ENCODE peak calls at places on chromosomes 12 and 14, in six cellular contexts. Y is AG10803, O is retinal pigment epithelial cell, N is left ventricle myocardium inferior, T is IMR-90, M is astrocyte of the spinal cord. J is an unnamed sample.

GRCh38 chr12:124898200-124898950 is 16.1 kb downstream of the UBC start:
- DNase-seq in Y (no peak), M (no peak), T (no peak), O (no peak), N (no peak), J (no peak)

GRCh38 chr14:26286806-26287205 is 311.0 kb downstream of the NOVA1 start:
- DNase-seq in N (no peak), Y (peak; percentile 10), M (no peak), O (no peak), T (peak; percentile 38), J (peak; percentile 14)

GRCh38 chr12:1350934-1351240 is 243.5 kb downstream of the FBXL14 start:
- DNase-seq in O (no peak), M (no peak), T (no peak), Y (no peak), N (no peak), J (no peak)

GRCh38 chr12:101962486-101962885 is 85.1 kb downstream of the DRAM1 start:
- DNase-seq in N (no peak), Y (peak; percentile 28), T (peak; percentile 64), O (no peak), M (no peak), J (peak; percentile 50)

GRCh38 chr12:57093412-57094193 is 4.7 kb downstream of the NAB2 start:
- DNase-seq in Y (peak; percentile 81), T (peak; percentile 90), M (peak; percentile 81), O (no peak), N (peak; percentile 75), J (peak; percentile 82)

GRCh38 chr14:102034301-102034700 is 52.5 kb downstream of the HSP90AA1 start:
- DNase-seq in M (no peak), T (no peak), N (no peak), Y (no peak), O (no peak), J (no peak)

GRCh38 chr14:51614707-51615106 is 37.0 kb upstream of the FRMD6 start:
- DNase-seq in M (peak; percentile 54), Y (peak; percentile 72), O (peak; percentile 60), T (peak; percentile 55), N (no peak), J (no peak)

GRCh38 chr12:12441051-12441807 is 84.4 kb downstream of the BORCS5 start:
- DNase-seq in O (no peak), T (no peak), N (no peak), Y (no peak), M (no peak), J (no peak)

GRCh38 chr12:116601524-116601923 is 42.3 kb downstream of the MAP1LC3B2 start:
- DNase-seq in N (no peak), O (no peak), M (no peak), T (peak; percentile 46), Y (peak; percentile 30), J (peak; percentile 18)

GRCh38 chr14:43754838-43755237 is 752.2 kb downstream of the FSCB start:
- DNase-seq in Y (no peak), O (no peak), N (no peak), M (no peak), T (no peak), J (no peak)
- H3K4me3 ChIP-seq in Y (no peak overlapping the region), O (no peak overlapping the region), N (no peak overlapping the region), M (no peak overlapping the region), T (no peak overlapping the region), J (no peak overlapping the region)

DNA sequence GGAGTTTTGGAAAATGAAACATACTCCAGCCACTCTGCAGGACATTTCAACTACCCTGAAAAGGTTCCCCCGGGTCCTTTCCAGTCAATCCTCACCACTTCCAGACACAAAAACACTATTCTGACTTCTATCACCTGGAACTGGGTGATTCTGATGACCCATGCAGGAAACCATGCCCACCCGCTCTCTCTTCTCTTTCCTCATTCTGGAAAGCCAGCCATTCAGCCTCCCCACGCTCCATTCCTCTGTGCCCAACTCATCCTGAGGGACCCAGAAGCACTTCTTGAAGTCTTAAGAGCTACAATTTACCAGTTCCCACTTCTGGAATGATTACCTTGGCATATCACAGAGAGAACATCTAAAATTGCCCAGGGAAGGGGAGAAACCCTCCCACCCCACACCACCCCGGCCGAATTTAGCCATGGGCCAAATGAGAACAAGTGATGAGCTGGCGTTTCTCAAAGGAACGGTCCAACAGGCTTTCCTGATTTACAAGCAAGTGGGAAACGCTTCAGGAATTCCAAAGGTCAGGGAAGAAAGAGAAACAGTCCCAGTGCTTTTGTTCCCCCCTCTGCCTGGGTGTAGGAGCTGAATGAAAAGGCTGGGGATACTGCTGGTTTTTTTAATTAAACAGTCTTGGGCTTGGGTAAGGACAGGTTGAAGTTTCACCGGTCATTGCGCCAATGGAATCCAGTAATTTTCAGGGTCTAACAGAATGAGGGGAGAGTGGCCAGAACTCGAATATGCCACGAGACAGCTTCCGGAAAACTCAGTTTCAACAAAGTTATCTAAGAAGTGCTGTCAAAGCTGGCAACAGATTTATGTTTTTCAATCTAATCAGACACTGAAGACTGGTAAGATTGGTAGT is 2.9 kb downstream of the CCDC88C start:
- DNase-seq in O (no peak), M (no peak), Y (no peak), N (no peak), T (no peak), J (no peak)
- H3K4me3 ChIP-seq in O (no peak overlapping the region), M (no peak overlapping the region), Y (no peak overlapping the region), N (no peak overlapping the region), T (no peak overlapping the region), J (no peak overlapping the region)

GRCh38 chr12:6438345-6438744 is 6.4 kb upstream of the CD27 start:
- DNase-seq in N (no peak), M (no peak), T (no peak), O (no peak), Y (no peak), J (no peak)

GRCh38 chr12:6444031-6444430 is 724 bp upstream of the CD27 start:
- DNase-seq in Y (no peak), N (no peak), O (no peak), M (no peak), T (no peak), J (no peak)

GRCh38 chr12:6442799-6443198 is 2.0 kb upstream of the CD27 start:
- DNase-seq in O (no peak), Y (no peak), T (no peak), M (no peak), N (no peak), J (no peak)

GRCh38 chr12:6444704-6445688 is at the start of gene CD27:
- DNase-seq in O (no peak), N (no peak), M (no peak), T (no peak), Y (no peak), J (no peak)

DNA sequence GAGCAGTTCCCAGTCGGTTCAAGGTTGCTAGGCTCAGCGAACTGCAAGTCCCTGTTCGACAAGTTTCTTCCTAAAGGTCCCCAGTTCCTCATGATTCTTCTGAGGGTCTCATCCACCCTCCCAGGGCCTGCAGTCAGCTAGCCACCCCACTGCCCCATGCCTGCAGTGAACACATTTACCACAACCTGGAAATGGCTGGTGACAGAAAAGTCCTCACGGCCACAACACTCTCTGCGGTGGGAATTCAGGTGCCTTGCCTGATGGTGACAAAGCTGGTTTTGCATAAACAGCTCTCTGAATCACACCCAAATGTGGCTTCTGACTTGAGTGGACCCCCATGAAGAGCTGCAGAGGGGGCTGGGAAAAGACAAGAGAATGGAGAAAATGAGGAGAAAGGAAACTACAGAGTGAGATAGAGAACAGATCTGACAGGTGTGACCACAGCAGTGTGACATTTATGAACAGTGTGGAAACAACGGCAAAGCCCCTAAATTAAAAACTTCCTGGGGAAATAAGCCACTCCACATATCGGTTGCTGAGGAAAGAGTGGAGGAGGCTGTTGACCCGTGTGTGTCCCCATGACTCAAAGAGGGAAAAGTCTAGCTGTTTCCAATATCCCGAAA is 1.3 kb upstream of the CD27 start:
- DNase-seq in Y (no peak), O (no peak), N (no peak), M (no peak), T (no peak), J (no peak)
- H3K4me3 ChIP-seq in Y (no peak overlapping the region), O (no peak overlapping the region), N (no peak overlapping the region), M (no peak overlapping the region), T (no peak overlapping the region), J (no peak overlapping the region)

GRCh38 chr14:56243110-56243509 is 124.9 kb downstream of the PELI2 start:
- DNase-seq in Y (no peak), O (no peak), T (no peak), M (no peak), N (no peak), J (no peak)

GRCh38 chr14:56241441-56241840 is 123.2 kb downstream of the PELI2 start:
- DNase-seq in M (no peak), Y (no peak), O (no peak), T (no peak), N (no peak), J (peak; percentile 14)

GRCh38 chr14:56235388-56235787 is 117.2 kb downstream of the PELI2 start:
- DNase-seq in M (no peak), N (no peak), T (no peak), Y (no peak), O (no peak), J (no peak)

GRCh38 chr14:56237398-56237797 is 119.2 kb downstream of the PELI2 start:
- DNase-seq in Y (no peak), M (no peak), N (no peak), O (no peak), T (no peak), J (no peak)
- H3K4me3 ChIP-seq in Y (no peak overlapping the region), M (no peak overlapping the region), N (no peak overlapping the region), O (no peak overlapping the region), T (no peak overlapping the region), J (no peak overlapping the region)

GRCh38 chr12:6699989-6700645 is 498 bp downstream of the PIANP start:
- DNase-seq in O (no peak), Y (no peak), T (no peak), N (no peak), M (no peak), J (no peak)
- H3K4me3 ChIP-seq in O (peak overlapping the region; percentile 61), Y (peak overlapping the region; percentile 57), T (peak overlapping the region; percentile 81), N (peak overlapping the region; percentile 65), M (peak overlapping the region; percentile 42), J (peak overlapping the region; percentile 35)